ENCODE peak calls at places on chromosomes 1 and 21, in six cellular contexts. Z is A549, S is dorsolateral prefrontal cortex, W is MM.1S, B is thoracic aorta, C is WTC11. M is an unnamed sample.

GRCh38 chr1:29120955-29121485 is 2.7 kb downstream of the TMEM200B start:
- DNase-seq in Z (peak; percentile 56), S (no peak), W (no peak), B (no peak), C (peak; percentile 87), M (no peak)

GRCh38 chr21:41361786-41362604 is at the start of gene MX2:
- DNase-seq in Z (no peak), S (no peak), W (peak; percentile 89), B (no peak), C (no peak), M (peak; percentile 43)

GRCh38 chr1:241482761-241483250 is 36.7 kb downstream of the FH start:
- DNase-seq in Z (peak; percentile 25), S (no peak), W (no peak), B (no peak), C (no peak), M (peak; percentile 24)

GRCh38 chr1:31718519-31718918 is 14.7 kb upstream of the COL16A1 start:
- DNase-seq in Z (no peak), S (no peak), W (no peak), B (no peak), C (no peak), M (no peak)

GRCh38 chr1:228983231-228983660 is 248.0 kb downstream of the RHOU start:
- DNase-seq in Z (no peak), S (no peak), W (no peak), B (no peak), C (no peak), M (no peak)

GRCh38 chr1:153774780-153775431 is at the start of gene SLC27A3:
- DNase-seq in Z (no peak), S (peak; percentile 62), W (no peak), B (no peak), C (peak; percentile 55), M (peak; percentile 42)

GRCh38 chr1:146036241-146036989 is 14.9 kb upstream of the HJV start:
- DNase-seq in Z (no peak), S (no peak), W (no peak), B (no peak), C (no peak), M (no peak)

GRCh38 chr1:184069675-184070074 is 18.1 kb downstream of the TSEN15 start:
- DNase-seq in Z (no peak), S (no peak), W (no peak), B (no peak), C (no peak), M (no peak)

GRCh38 chr1:8731162-8731561 is 86.3 kb downstream of the RERE start:
- DNase-seq in Z (no peak), S (no peak), W (no peak), B (no peak), C (no peak), M (no peak)

GRCh38 chr1:16184557-16185303 is 27.7 kb downstream of the ARHGEF19 start:
- DNase-seq in Z (no peak), S (no peak), W (no peak), B (no peak), C (no peak), M (no peak)

GRCh38 chr1:160519542-160520435 is 3.3 kb downstream of the SLAMF6 start:
- DNase-seq in Z (peak; percentile 38), S (no peak), W (peak; percentile 56), B (no peak), C (no peak), M (no peak)

GRCh38 chr21:25512095-25513086 is 94.9 kb downstream of the MRPL39 start:
- DNase-seq in Z (no peak), S (no peak), W (no peak), B (no peak), C (no peak), M (no peak)

GRCh38 chr1:184507604-184508289 is 120.9 kb downstream of the C1orf21 start:
- DNase-seq in Z (no peak), S (no peak), W (no peak), B (no peak), C (no peak), M (no peak)

GRCh38 chr1:94713472-94714141 is 106.5 kb upstream of the SLC44A3 start:
- DNase-seq in Z (peak; percentile 87), S (no peak), W (no peak), B (peak; percentile 26), C (peak; percentile 83), M (peak; percentile 86)

GRCh38 chr1:21258331-21259134 is 31.7 kb downstream of the ECE1 start:
- DNase-seq in Z (no peak), S (no peak), W (no peak), B (no peak), C (no peak), M (no peak)

GRCh38 chr1:212587304-212588136 is 21.0 kb upstream of the ATF3 start:
- DNase-seq in Z (no peak), S (no peak), W (no peak), B (no peak), C (no peak), M (no peak)

GRCh38 chr1:212589434-212589833 is 19.1 kb upstream of the ATF3 start:
- DNase-seq in Z (no peak), S (no peak), W (no peak), B (no peak), C (no peak), M (no peak)

GRCh38 chr1:212586429-212587303 is 21.9 kb upstream of the ATF3 start:
- DNase-seq in Z (no peak), S (no peak), W (peak; percentile 71), B (no peak), C (no peak), M (no peak)

GRCh38 chr1:212585210-212585609 is 23.4 kb upstream of the ATF3 start:
- DNase-seq in Z (no peak), S (no peak), W (no peak), B (no peak), C (no peak), M (no peak)

GRCh38 chr1:212588137-212588510 is 20.4 kb upstream of the ATF3 start:
- DNase-seq in Z (no peak), S (no peak), W (no peak), B (no peak), C (no peak), M (no peak)
- TF ChIP-seq CTCF in Z (no peak), S (no peak), W (no peak), B (no peak), C (no peak), M (no peak)

DNA sequence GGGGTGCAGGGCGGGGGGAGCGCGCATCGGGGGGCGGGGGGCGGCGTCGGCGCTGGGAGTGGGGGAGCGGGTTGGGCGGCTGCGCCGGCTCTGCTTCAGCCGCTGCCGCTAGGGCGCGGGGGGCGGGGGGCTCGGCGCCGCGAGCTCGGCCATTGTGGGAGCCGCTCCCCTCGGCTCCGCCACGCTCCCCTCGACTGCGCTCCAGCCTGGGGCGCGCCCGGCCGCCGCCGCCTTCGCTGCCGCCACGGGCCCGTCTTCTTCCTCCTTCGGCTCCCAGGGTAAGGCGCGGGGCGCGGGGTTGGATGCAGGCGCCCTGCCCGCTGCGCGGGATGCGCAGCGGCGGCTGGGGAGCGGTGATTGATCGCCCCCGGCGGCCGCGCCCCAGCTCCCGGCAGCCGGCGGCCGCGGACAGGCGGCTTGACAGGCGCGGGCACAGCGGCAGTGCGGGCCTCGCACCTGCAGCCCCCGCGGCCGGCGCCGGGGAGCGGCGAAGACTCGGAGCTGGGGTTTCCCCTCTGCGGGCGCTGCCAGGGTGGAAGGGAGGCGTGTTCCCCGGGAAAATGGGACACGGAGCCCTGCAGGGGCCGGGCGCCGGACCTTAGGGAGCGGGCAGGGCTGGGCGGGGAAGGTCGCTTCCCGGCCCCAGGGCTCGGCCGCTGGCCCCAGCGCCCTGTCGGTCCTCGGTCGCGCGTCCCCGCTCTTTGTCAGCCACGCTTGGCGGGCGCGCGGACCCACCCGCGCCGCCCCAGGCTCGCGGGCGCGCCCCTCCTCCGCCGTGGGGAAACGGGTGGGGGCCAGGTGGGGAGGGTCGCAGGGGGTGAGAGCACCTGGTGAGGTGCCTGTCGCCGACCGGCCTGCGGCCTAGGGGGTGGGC is 55.4 kb downstream of the NDUFS5 start:
- DNase-seq in Z (no peak), S (peak; percentile 39), W (no peak), B (no peak), C (peak; percentile 64), M (peak; percentile 26)
- TF ChIP-seq CTCF in Z (no peak), S (no peak), W (no peak), B (no peak), C (no peak), M (no peak)

GRCh38 chr21:17513214-17514123 is 626 bp downstream of the CXADR start:
- DNase-seq in Z (peak; percentile 21), S (peak; percentile 60), W (peak; percentile 37), B (no peak), C (peak; percentile 31), M (peak; percentile 32)

GRCh38 chr21:17506936-17507335 is 5.9 kb upstream of the CXADR start:
- DNase-seq in Z (no peak), S (no peak), W (no peak), B (no peak), C (no peak), M (no peak)

GRCh38 chr21:17514124-17514481 is 1.3 kb downstream of the CXADR start:
- DNase-seq in Z (no peak), S (no peak), W (no peak), B (no peak), C (no peak), M (no peak)

GRCh38 chr21:17512245-17513213 is at the start of gene CXADR:
- DNase-seq in Z (peak; percentile 81), S (peak; percentile 70), W (peak; percentile 95), B (no peak), C (peak; percentile 90), M (peak; percentile 93)
- TF ChIP-seq CTCF in Z (peak; percentile 40), S (peak; percentile 63), W (peak; percentile 18), B (peak; percentile 22), C (peak; percentile 79), M (peak; percentile 71)

GRCh38 chr1:154956557-154956956 is 658 bp upstream of the PBXIP1 start:
- DNase-seq in Z (no peak), S (no peak), W (no peak), B (no peak), C (no peak), M (no peak)
- TF ChIP-seq CTCF in Z (no peak), S (no peak), W (no peak), B (no peak), C (no peak), M (no peak)

M was measured in Calu3.